ENCODE peak calls at places on chromosomes 4 and X, in ten cellular contexts. One of them, this sample, is unnamed.

GRCh38 chrX:103464071-103464773 is 55.1 kb downstream of the RAB40A start:
- DNase-seq in endodermal cell: peak
- DNase-seq in left ventricle myocardium inferior: no peak
- DNase-seq in CD4-positive, CD25-positive, alpha-beta regulatory T cell: peak
- DNase-seq in brain microvascular endothelial cell: peak
- DNase-seq in right lobe of liver: no peak
- DNase-seq in psoas muscle: no peak
- DNase-seq in fibroblast of the aortic adventitia: peak
- DNase-seq in Peyer's patch: no peak
- DNase-seq in neural progenitor cell: peak
- DNase-seq in this sample: peak

GRCh38 chrX:65241059-65241721 is 264.9 kb upstream of the ZC4H2 start:
- DNase-seq in endodermal cell: peak
- DNase-seq in left ventricle myocardium inferior: no peak
- DNase-seq in CD4-positive, CD25-positive, alpha-beta regulatory T cell: no peak
- DNase-seq in brain microvascular endothelial cell: no peak
- DNase-seq in right lobe of liver: no peak
- DNase-seq in psoas muscle: no peak
- DNase-seq in fibroblast of the aortic adventitia: no peak
- DNase-seq in Peyer's patch: no peak
- DNase-seq in neural progenitor cell: peak
- DNase-seq in this sample: no peak

GRCh38 chrX:131617182-131617581 is 73.3 kb downstream of the OR13H1 start:
- DNase-seq in endodermal cell: no peak
- DNase-seq in left ventricle myocardium inferior: no peak
- DNase-seq in CD4-positive, CD25-positive, alpha-beta regulatory T cell: no peak
- DNase-seq in brain microvascular endothelial cell: peak
- DNase-seq in right lobe of liver: no peak
- DNase-seq in psoas muscle: no peak
- DNase-seq in fibroblast of the aortic adventitia: peak
- DNase-seq in Peyer's patch: no peak
- DNase-seq in neural progenitor cell: no peak
- DNase-seq in this sample: no peak

GRCh38 chrX:95040104-95040503 is 1366.1 kb downstream of the FAM133A start:
- DNase-seq in endodermal cell: no peak
- DNase-seq in left ventricle myocardium inferior: no peak
- DNase-seq in CD4-positive, CD25-positive, alpha-beta regulatory T cell: no peak
- DNase-seq in brain microvascular endothelial cell: no peak
- DNase-seq in right lobe of liver: no peak
- DNase-seq in psoas muscle: no peak
- DNase-seq in fibroblast of the aortic adventitia: no peak
- DNase-seq in Peyer's patch: no peak
- DNase-seq in neural progenitor cell: no peak
- DNase-seq in this sample: no peak

GRCh38 chr4:98448923-98449322 is 187.7 kb downstream of the RAP1GDS1 start:
- DNase-seq in endodermal cell: no peak
- DNase-seq in left ventricle myocardium inferior: no peak
- DNase-seq in CD4-positive, CD25-positive, alpha-beta regulatory T cell: no peak
- DNase-seq in brain microvascular endothelial cell: no peak
- DNase-seq in right lobe of liver: no peak
- DNase-seq in psoas muscle: no peak
- DNase-seq in fibroblast of the aortic adventitia: no peak
- DNase-seq in Peyer's patch: no peak
- DNase-seq in neural progenitor cell: no peak
- DNase-seq in this sample: peak

GRCh38 chrX:1488745-1489144 is 36.0 kb upstream of the ASMTL start:
- DNase-seq in endodermal cell: no peak
- DNase-seq in left ventricle myocardium inferior: no peak
- DNase-seq in CD4-positive, CD25-positive, alpha-beta regulatory T cell: no peak
- DNase-seq in brain microvascular endothelial cell: no peak
- DNase-seq in right lobe of liver: no peak
- DNase-seq in psoas muscle: no peak
- DNase-seq in fibroblast of the aortic adventitia: no peak
- DNase-seq in Peyer's patch: no peak
- DNase-seq in neural progenitor cell: no peak
- DNase-seq in this sample: no peak

GRCh38 chr4:177108708-177109107 is 201.0 kb upstream of the NEIL3 start:
- DNase-seq in endodermal cell: no peak
- DNase-seq in left ventricle myocardium inferior: no peak
- DNase-seq in CD4-positive, CD25-positive, alpha-beta regulatory T cell: no peak
- DNase-seq in brain microvascular endothelial cell: peak
- DNase-seq in right lobe of liver: no peak
- DNase-seq in psoas muscle: no peak
- DNase-seq in fibroblast of the aortic adventitia: peak
- DNase-seq in Peyer's patch: no peak
- DNase-seq in neural progenitor cell: peak
- DNase-seq in this sample: no peak

GRCh38 chrX:110755611-110756010 is 40.0 kb downstream of the CHRDL1 start:
- DNase-seq in endodermal cell: no peak
- DNase-seq in left ventricle myocardium inferior: no peak
- DNase-seq in CD4-positive, CD25-positive, alpha-beta regulatory T cell: no peak
- DNase-seq in brain microvascular endothelial cell: no peak
- DNase-seq in right lobe of liver: no peak
- DNase-seq in psoas muscle: no peak
- DNase-seq in fibroblast of the aortic adventitia: no peak
- DNase-seq in Peyer's patch: no peak
- DNase-seq in neural progenitor cell: no peak
- DNase-seq in this sample: no peak

GRCh38 chr4:123896446-123897071 is 500.0 kb downstream of the SPRY1 start:
- DNase-seq in endodermal cell: no peak
- DNase-seq in left ventricle myocardium inferior: no peak
- DNase-seq in CD4-positive, CD25-positive, alpha-beta regulatory T cell: no peak
- DNase-seq in brain microvascular endothelial cell: no peak
- DNase-seq in right lobe of liver: no peak
- DNase-seq in psoas muscle: no peak
- DNase-seq in fibroblast of the aortic adventitia: peak
- DNase-seq in Peyer's patch: no peak
- DNase-seq in neural progenitor cell: no peak
- DNase-seq in this sample: no peak

GRCh38 chr4:61204353-61204752 is 4.2 kb downstream of the ADGRL3 start:
- DNase-seq in endodermal cell: no peak
- DNase-seq in left ventricle myocardium inferior: no peak
- DNase-seq in CD4-positive, CD25-positive, alpha-beta regulatory T cell: no peak
- DNase-seq in brain microvascular endothelial cell: peak
- DNase-seq in right lobe of liver: no peak
- DNase-seq in psoas muscle: no peak
- DNase-seq in fibroblast of the aortic adventitia: no peak
- DNase-seq in Peyer's patch: no peak
- DNase-seq in neural progenitor cell: peak
- DNase-seq in this sample: no peak

GRCh38 chr4:18022572-18023039 is 1.1 kb upstream of the LCORL start:
- DNase-seq in endodermal cell: no peak
- DNase-seq in left ventricle myocardium inferior: no peak
- DNase-seq in CD4-positive, CD25-positive, alpha-beta regulatory T cell: no peak
- DNase-seq in brain microvascular endothelial cell: no peak
- DNase-seq in right lobe of liver: no peak
- DNase-seq in psoas muscle: no peak
- DNase-seq in fibroblast of the aortic adventitia: peak
- DNase-seq in Peyer's patch: no peak
- DNase-seq in neural progenitor cell: peak
- DNase-seq in this sample: no peak

GRCh38 chr4:24730256-24731001 is 64.9 kb upstream of the SOD3 start:
- DNase-seq in endodermal cell: no peak
- DNase-seq in left ventricle myocardium inferior: peak
- DNase-seq in CD4-positive, CD25-positive, alpha-beta regulatory T cell: no peak
- DNase-seq in brain microvascular endothelial cell: no peak
- DNase-seq in right lobe of liver: no peak
- DNase-seq in psoas muscle: peak
- DNase-seq in fibroblast of the aortic adventitia: peak
- DNase-seq in Peyer's patch: no peak
- DNase-seq in neural progenitor cell: no peak
- DNase-seq in this sample: no peak

GRCh38 chrX:17395154-17395553 is 20.2 kb downstream of the NHS start:
- DNase-seq in endodermal cell: no peak
- DNase-seq in left ventricle myocardium inferior: no peak
- DNase-seq in CD4-positive, CD25-positive, alpha-beta regulatory T cell: no peak
- DNase-seq in brain microvascular endothelial cell: no peak
- DNase-seq in right lobe of liver: no peak
- DNase-seq in psoas muscle: no peak
- DNase-seq in fibroblast of the aortic adventitia: peak
- DNase-seq in Peyer's patch: no peak
- DNase-seq in neural progenitor cell: no peak
- DNase-seq in this sample: no peak

GRCh38 chr4:16844796-16845586 is 53.5 kb downstream of the LDB2 start:
- DNase-seq in endodermal cell: peak
- DNase-seq in left ventricle myocardium inferior: no peak
- DNase-seq in CD4-positive, CD25-positive, alpha-beta regulatory T cell: no peak
- DNase-seq in brain microvascular endothelial cell: no peak
- DNase-seq in right lobe of liver: no peak
- DNase-seq in psoas muscle: no peak
- DNase-seq in fibroblast of the aortic adventitia: no peak
- DNase-seq in Peyer's patch: no peak
- DNase-seq in neural progenitor cell: peak
- DNase-seq in this sample: no peak

GRCh38 chr4:8515316-8516060 is 64.7 kb upstream of the GPR78 start:
- DNase-seq in endodermal cell: no peak
- DNase-seq in left ventricle myocardium inferior: no peak
- DNase-seq in CD4-positive, CD25-positive, alpha-beta regulatory T cell: no peak
- DNase-seq in brain microvascular endothelial cell: peak
- DNase-seq in right lobe of liver: no peak
- DNase-seq in psoas muscle: no peak
- DNase-seq in fibroblast of the aortic adventitia: peak
- DNase-seq in Peyer's patch: no peak
- DNase-seq in neural progenitor cell: no peak
- DNase-seq in this sample: no peak

GRCh38 chr4:173506780-173507211 is 23.2 kb downstream of the HAND2 start:
- DNase-seq in endodermal cell: peak
- DNase-seq in left ventricle myocardium inferior: peak
- DNase-seq in CD4-positive, CD25-positive, alpha-beta regulatory T cell: no peak
- DNase-seq in brain microvascular endothelial cell: no peak
- DNase-seq in right lobe of liver: no peak
- DNase-seq in psoas muscle: no peak
- DNase-seq in fibroblast of the aortic adventitia: no peak
- DNase-seq in Peyer's patch: no peak
- DNase-seq in neural progenitor cell: peak
- DNase-seq in this sample: no peak
- H3K4me3 ChIP-seq in endodermal cell: peak
- H3K4me3 ChIP-seq in left ventricle myocardium inferior: peak
- H3K4me3 ChIP-seq in CD4-positive, CD25-positive, alpha-beta regulatory T cell: no peak
- H3K4me3 ChIP-seq in brain microvascular endothelial cell: peak
- H3K4me3 ChIP-seq in right lobe of liver: no peak
- H3K4me3 ChIP-seq in psoas muscle: peak
- H3K4me3 ChIP-seq in fibroblast of the aortic adventitia: no peak
- H3K4me3 ChIP-seq in Peyer's patch: peak
- H3K4me3 ChIP-seq in neural progenitor cell: peak
- H3K4me3 ChIP-seq in this sample: no peak

DNA sequence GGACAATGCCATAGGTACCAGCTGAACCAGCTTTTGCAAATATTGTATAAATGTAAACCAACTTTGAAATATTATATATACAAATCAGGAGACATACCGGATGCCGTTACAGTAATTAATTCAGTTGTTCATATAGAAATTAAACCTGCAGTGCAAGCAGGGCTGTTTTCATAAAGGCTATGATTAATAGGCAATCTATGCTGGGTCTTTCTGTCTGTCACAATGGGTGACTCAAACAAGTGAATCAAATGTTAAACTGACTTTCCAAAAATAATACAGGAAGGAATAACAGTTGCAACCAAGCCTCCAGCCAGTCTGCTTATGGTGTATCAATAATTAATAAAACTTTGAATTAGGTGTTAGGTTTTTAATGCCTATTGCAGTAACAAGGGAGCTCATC is 43.9 kb downstream of the GABRB1 start:
- DNase-seq in endodermal cell: no peak
- DNase-seq in left ventricle myocardium inferior: no peak
- DNase-seq in CD4-positive, CD25-positive, alpha-beta regulatory T cell: no peak
- DNase-seq in brain microvascular endothelial cell: peak
- DNase-seq in right lobe of liver: no peak
- DNase-seq in psoas muscle: no peak
- DNase-seq in fibroblast of the aortic adventitia: peak
- DNase-seq in Peyer's patch: no peak
- DNase-seq in neural progenitor cell: no peak
- DNase-seq in this sample: no peak
- H3K4me3 ChIP-seq in endodermal cell: no peak
- H3K4me3 ChIP-seq in left ventricle myocardium inferior: no peak
- H3K4me3 ChIP-seq in CD4-positive, CD25-positive, alpha-beta regulatory T cell: no peak
- H3K4me3 ChIP-seq in brain microvascular endothelial cell: no peak
- H3K4me3 ChIP-seq in right lobe of liver: no peak
- H3K4me3 ChIP-seq in psoas muscle: no peak
- H3K4me3 ChIP-seq in fibroblast of the aortic adventitia: no peak
- H3K4me3 ChIP-seq in Peyer's patch: no peak
- H3K4me3 ChIP-seq in neural progenitor cell: no peak
- H3K4me3 ChIP-seq in this sample: no peak

DNA sequence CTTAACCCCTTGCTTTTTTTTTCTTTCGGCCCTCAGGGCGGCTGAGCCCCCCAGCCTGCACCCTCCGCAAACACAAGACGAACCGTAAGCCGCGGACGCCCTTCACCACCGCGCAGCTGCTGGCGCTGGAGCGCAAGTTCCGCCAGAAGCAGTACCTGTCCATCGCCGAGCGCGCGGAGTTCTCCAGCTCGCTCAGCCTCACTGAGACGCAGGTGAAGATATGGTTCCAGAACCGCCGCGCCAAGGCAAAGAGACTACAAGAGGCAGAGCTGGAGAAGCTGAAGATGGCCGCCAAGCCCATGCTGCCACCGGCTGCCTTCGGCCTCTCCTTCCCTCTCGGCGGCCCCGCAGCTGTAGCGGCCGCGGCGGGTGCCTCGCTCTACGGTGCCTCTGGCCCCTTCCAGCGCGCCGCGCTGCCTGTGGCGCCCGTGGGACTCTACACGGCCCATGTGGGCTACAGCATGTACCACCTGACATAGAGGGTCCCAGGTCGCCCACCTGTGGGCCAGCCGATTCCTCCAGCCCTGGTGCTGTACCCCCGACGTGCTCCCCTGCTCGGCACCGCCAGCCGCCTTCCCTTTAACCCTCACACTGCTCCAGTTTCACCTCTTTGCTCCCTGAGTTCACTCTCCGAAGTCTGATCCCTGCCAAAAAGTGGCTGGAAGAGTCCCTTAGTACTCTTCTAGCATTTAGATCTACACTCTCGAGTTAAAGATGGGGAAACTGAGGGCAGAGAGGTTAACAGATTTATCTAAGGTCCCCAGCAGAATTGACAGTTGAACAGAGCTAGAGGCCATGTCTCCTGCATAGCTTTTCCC is 3.4 kb downstream of the MSX1 start:
- DNase-seq in endodermal cell: peak
- DNase-seq in left ventricle myocardium inferior: no peak
- DNase-seq in CD4-positive, CD25-positive, alpha-beta regulatory T cell: no peak
- DNase-seq in brain microvascular endothelial cell: no peak
- DNase-seq in right lobe of liver: no peak
- DNase-seq in psoas muscle: peak
- DNase-seq in fibroblast of the aortic adventitia: no peak
- DNase-seq in Peyer's patch: peak
- DNase-seq in neural progenitor cell: peak
- DNase-seq in this sample: no peak
- H3K4me3 ChIP-seq in endodermal cell: no peak
- H3K4me3 ChIP-seq in left ventricle myocardium inferior: no peak
- H3K4me3 ChIP-seq in CD4-positive, CD25-positive, alpha-beta regulatory T cell: no peak
- H3K4me3 ChIP-seq in brain microvascular endothelial cell: no peak
- H3K4me3 ChIP-seq in right lobe of liver: no peak
- H3K4me3 ChIP-seq in psoas muscle: no peak
- H3K4me3 ChIP-seq in fibroblast of the aortic adventitia: no peak
- H3K4me3 ChIP-seq in Peyer's patch: no peak
- H3K4me3 ChIP-seq in neural progenitor cell: no peak
- H3K4me3 ChIP-seq in this sample: no peak

DNA sequence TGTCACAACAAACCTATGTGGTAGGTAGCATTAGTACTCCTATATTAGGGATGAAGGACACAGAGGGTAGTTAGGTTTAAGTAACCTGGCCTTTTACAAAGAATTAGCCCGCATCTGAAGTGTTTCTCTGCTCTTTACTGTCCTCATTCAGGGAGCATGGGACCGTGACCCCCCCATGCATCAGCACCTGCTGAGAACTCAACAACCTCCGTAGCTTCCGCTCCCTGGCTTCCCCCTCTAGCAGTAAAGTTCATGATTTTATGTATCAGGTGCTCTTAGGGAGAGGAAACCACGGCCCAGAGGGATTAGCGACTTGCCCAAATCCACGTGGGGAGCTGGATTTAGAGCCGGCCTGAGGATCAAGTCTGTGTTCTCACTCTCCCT is 284.6 kb upstream of the GATB start:
- DNase-seq in endodermal cell: no peak
- DNase-seq in left ventricle myocardium inferior: no peak
- DNase-seq in CD4-positive, CD25-positive, alpha-beta regulatory T cell: no peak
- DNase-seq in brain microvascular endothelial cell: no peak
- DNase-seq in right lobe of liver: no peak
- DNase-seq in psoas muscle: no peak
- DNase-seq in fibroblast of the aortic adventitia: no peak
- DNase-seq in Peyer's patch: no peak
- DNase-seq in neural progenitor cell: no peak
- DNase-seq in this sample: no peak
- H3K4me3 ChIP-seq in endodermal cell: peak
- H3K4me3 ChIP-seq in left ventricle myocardium inferior: peak
- H3K4me3 ChIP-seq in CD4-positive, CD25-positive, alpha-beta regulatory T cell: no peak
- H3K4me3 ChIP-seq in brain microvascular endothelial cell: no peak
- H3K4me3 ChIP-seq in right lobe of liver: no peak
- H3K4me3 ChIP-seq in psoas muscle: peak
- H3K4me3 ChIP-seq in fibroblast of the aortic adventitia: no peak
- H3K4me3 ChIP-seq in Peyer's patch: no peak
- H3K4me3 ChIP-seq in neural progenitor cell: peak
- H3K4me3 ChIP-seq in this sample: no peak